ENCODE peak calls at places on chromosome 3, in nine cellular contexts. G is IMR-90; V is CD8-positive, alpha-beta memory T cell; S is HuH-7; Q is stimulated activated CD4-positive, alpha-beta T cell treated with anti-CD3 and anti-CD28 coated beads, Interleukin-4, amount 100 ng/mL, for 24 hours; P is NCI-H460; L is A549; Y is AML-193; F is GM13977. D is an unnamed sample.

GRCh38 chr3:55526332-55527030 is 39.4 kb upstream of the WNT5A start:
- DNase-seq in G (no peak), V (no peak), S (no peak), Q (no peak), P (no peak), L (peak; percentile 9), Y (no peak), F (no peak), D (no peak)

GRCh38 chr3:194572131-194572789 is 61.0 kb downstream of the TMEM44 start:
- DNase-seq in G (peak; percentile 97), V (no peak), S (peak; percentile 49), Q (no peak), P (peak; percentile 50), L (peak; percentile 46), Y (no peak), F (no peak), D (no peak)

GRCh38 chr3:70308760-70309159 is 3.7 kb downstream of the MDFIC2 start:
- DNase-seq in G (peak; percentile 25), V (no peak), S (peak; percentile 3), Q (no peak), P (no peak), L (peak; percentile 40), Y (no peak), F (no peak), D (no peak)

GRCh38 chr3:67109651-67110204 is 111.6 kb downstream of the KBTBD8 start:
- DNase-seq in G (peak; percentile 85), V (no peak), S (peak; percentile 0), Q (no peak), P (peak; percentile 9), L (peak; percentile 42), Y (peak; percentile 47), F (peak; percentile 8), D (no peak)

GRCh38 chr3:190811775-190812480 is 50.6 kb downstream of the GMNC start:
- DNase-seq in G (peak; percentile 60), V (no peak), S (peak; percentile 25), Q (no peak), P (peak; percentile 59), L (peak; percentile 61), Y (peak; percentile 72), F (peak; percentile 11), D (peak; percentile 9)

GRCh38 chr3:48345946-48346572 is 12.6 kb upstream of the SPINK8 start:
- DNase-seq in G (no peak), V (no peak), S (no peak), Q (no peak), P (no peak), L (no peak), Y (no peak), F (no peak), D (no peak)

GRCh38 chr3:13051066-13051465 is 22.2 kb downstream of the IQSEC1 start:
- DNase-seq in G (no peak), V (no peak), S (no peak), Q (no peak), P (no peak), L (no peak), Y (no peak), F (no peak), D (peak; percentile 15)

GRCh38 chr3:69200384-69201068 is 78.1 kb upstream of the LMOD3 start:
- DNase-seq in G (peak; percentile 19), V (no peak), S (peak; percentile 23), Q (peak; percentile 71), P (peak; percentile 63), L (peak; percentile 82), Y (no peak), F (no peak), D (no peak)

GRCh38 chr3:32140943-32141342 is 34.5 kb downstream of the GPD1L start:
- DNase-seq in G (peak; percentile 8), V (no peak), S (no peak), Q (no peak), P (no peak), L (no peak), Y (no peak), F (no peak), D (no peak)

GRCh38 chr3:48595075-48595525 is at the start of gene COL7A1:
- DNase-seq in G (no peak), V (no peak), S (no peak), Q (no peak), P (no peak), L (no peak), Y (no peak), F (peak; percentile 75), D (no peak)

GRCh38 chr3:115830764-115831395 is 207.6 kb downstream of the GAP43 start:
- DNase-seq in G (no peak), V (no peak), S (no peak), Q (no peak), P (no peak), L (no peak), Y (no peak), F (no peak), D (no peak)

GRCh38 chr3:67389176-67389575 is 265.2 kb downstream of the SUCLG2 start:
- DNase-seq in G (no peak), V (no peak), S (no peak), Q (no peak), P (no peak), L (no peak), Y (peak; percentile 10), F (peak; percentile 62), D (no peak)

D was measured in substantia nigra.